ENCODE peak calls at places on chromosome 9, in ten cellular contexts. U is glomerular endothelial cell; G is CD8-positive, alpha-beta T cell; H is A549; J is stimulated activated CD4-positive, alpha-beta T cell treated with anti-CD3 and anti-CD28 coated beads, TNF-alpha, amount 100 ng/mL, for 24 hours; L is HTR-8/SVneo; V is frontal cortex; O is AG10803; R is H1; N is HS-5. X is an unnamed sample.

GRCh38 chr9:38371495-38371894 is 21.0 kb upstream of the ALDH1B1 start:
- DNase-seq in U (no peak), G (no peak), H (peak), J (no peak), L (peak), V (no peak), O (peak), R (no peak), N (no peak), X (no peak)

GRCh38 chr9:85741112-85741874 is 461 bp downstream of the AGTPBP1 start:
- DNase-seq in U (no peak), G (peak), H (peak), J (peak), L (no peak), V (peak), O (no peak), R (peak), N (no peak), X (no peak)

GRCh38 chr9:36970007-36970888 is 63.8 kb downstream of the PAX5 start:
- DNase-seq in U (no peak), G (no peak), H (no peak), J (no peak), L (no peak), V (no peak), O (no peak), R (peak), N (no peak), X (no peak)

GRCh38 chr9:121641228-121641611 is 10.2 kb upstream of the DAB2IP start:
- DNase-seq in U (no peak), G (no peak), H (no peak), J (no peak), L (no peak), V (no peak), O (no peak), R (no peak), N (no peak), X (no peak)

GRCh38 chr9:116942593-116943061 is 255.5 kb downstream of the TRIM32 start:
- DNase-seq in U (no peak), G (no peak), H (no peak), J (no peak), L (no peak), V (no peak), O (no peak), R (no peak), N (no peak), X (no peak)

GRCh38 chr9:33221568-33221884 is 18.4 kb upstream of the SPINK4 start:
- DNase-seq in U (no peak), G (no peak), H (no peak), J (no peak), L (no peak), V (no peak), O (no peak), R (no peak), N (no peak), X (no peak)

GRCh38 chr9:70479880-70480291 is 65.4 kb upstream of the KLF9 start:
- DNase-seq in U (no peak), G (no peak), H (no peak), J (no peak), L (no peak), V (no peak), O (peak), R (no peak), N (no peak), X (peak)

GRCh38 chr9:25418974-25419373 is 259.3 kb downstream of the TUSC1 start:
- DNase-seq in U (no peak), G (no peak), H (no peak), J (no peak), L (no peak), V (no peak), O (no peak), R (no peak), N (peak), X (no peak)

GRCh38 chr9:71819115-71819739 is 50.9 kb upstream of the CEMIP2 start:
- DNase-seq in U (no peak), G (no peak), H (peak), J (no peak), L (no peak), V (peak), O (peak), R (no peak), N (no peak), X (no peak)

GRCh38 chr9:98427491-98427890 is 172.0 kb upstream of the TBC1D2 start:
- DNase-seq in U (no peak), G (no peak), H (no peak), J (no peak), L (no peak), V (no peak), O (no peak), R (no peak), N (no peak), X (no peak)

GRCh38 chr9:95494022-95494415 is 22.8 kb downstream of the PTCH1 start:
- DNase-seq in U (no peak), G (no peak), H (no peak), J (no peak), L (no peak), V (peak), O (no peak), R (no peak), N (no peak), X (no peak)

GRCh38 chr9:79975471-79976316 is 403.9 kb downstream of the TLE4 start:
- DNase-seq in U (no peak), G (no peak), H (no peak), J (no peak), L (no peak), V (no peak), O (no peak), R (no peak), N (no peak), X (no peak)

GRCh38 chr9:3181049-3181953 is 337.4 kb upstream of the PUM3 start:
- DNase-seq in U (no peak), G (no peak), H (peak), J (peak), L (peak), V (peak), O (no peak), R (peak), N (no peak), X (no peak)

GRCh38 chr9:94076557-94076956 is 7.7 kb upstream of the PTPDC1 start:
- DNase-seq in U (no peak), G (no peak), H (no peak), J (no peak), L (no peak), V (no peak), O (no peak), R (no peak), N (no peak), X (no peak)

GRCh38 chr9:132192728-132193127 is 30.9 kb downstream of the NTNG2 start:
- DNase-seq in U (no peak), G (no peak), H (no peak), J (no peak), L (no peak), V (no peak), O (no peak), R (no peak), N (no peak), X (no peak)

GRCh38 chr9:105690742-105691141 is 3.6 kb upstream of the TMEM38B start:
- DNase-seq in U (no peak), G (no peak), H (peak), J (no peak), L (no peak), V (peak), O (peak), R (no peak), N (no peak), X (no peak)

X was measured in non-pigmented ciliary epithelial cell.